ENCODE peak calls at places on chromosomes 16 and 17, in eight cellular contexts. U, Z, Q, O, D, S, E and K are unnamed samples.

GRCh38 chr17:50467114-50467854 is 1.4 kb downstream of the CHAD start:
- DNase-seq in Q (no peak), Z (no peak), D (no peak), E (no peak), O (no peak), U (no peak), S (no peak), K (no peak)

GRCh38 chr16:17380613-17381012 is 90.1 kb downstream of the XYLT1 start:
- DNase-seq in Z (no peak), D (no peak), Q (no peak), O (no peak), S (no peak), E (no peak), U (no peak), K (no peak)

GRCh38 chr16:49049191-49049590 is 232.4 kb downstream of the CBLN1 start:
- DNase-seq in D (no peak), Q (no peak), Z (no peak), E (no peak), U (no peak), O (no peak), S (no peak), K (no peak)

GRCh38 chr17:17732892-17733670 is 51.8 kb downstream of the RAI1 start:
- DNase-seq in E (no peak), Q (no peak), S (peak; percentile 82), O (no peak), U (peak; percentile 87), Z (no peak), D (no peak), K (peak; percentile 57)

GRCh38 chr17:79077587-79077986 is 3.0 kb downstream of the ENGASE start:
- DNase-seq in S (no peak), Z (no peak), D (no peak), U (no peak), O (no peak), E (no peak), Q (no peak), K (no peak)

GRCh38 chr16:30715777-30716445 is 16.9 kb downstream of the SRCAP start:
- DNase-seq in Q (no peak), U (no peak), E (no peak), Z (no peak), S (peak; percentile 77), O (peak; percentile 25), D (peak; percentile 29), K (peak; percentile 60)

GRCh38 chr16:51981725-51982124 is 565.2 kb downstream of the TOX3 start:
- DNase-seq in Q (no peak), E (no peak), O (no peak), Z (no peak), U (no peak), S (no peak), D (no peak), K (no peak)

GRCh38 chr16:75402821-75403475 is 30.4 kb downstream of the CFDP1 start:
- DNase-seq in O (no peak), E (no peak), Q (peak; percentile 29), S (peak; percentile 49), D (no peak), Z (no peak), U (no peak), K (peak; percentile 69)

GRCh38 chr17:61364463-61364846 is 35.2 kb upstream of the TBX2 start:
- DNase-seq in Q (no peak), U (no peak), D (no peak), O (no peak), S (no peak), Z (no peak), E (no peak), K (no peak)

GRCh38 chr17:79531191-79531590 is 79.7 kb downstream of the RBFOX3 start:
- DNase-seq in Q (no peak), Z (no peak), E (no peak), D (no peak), S (no peak), U (no peak), O (no peak), K (no peak)